ENCODE peak calls at places on chromosomes 6 and 20, in five cellular contexts. I is body of pancreas, E is H1, C is heart left ventricle, Z is tibial nerve. G is an unnamed sample.

GRCh38 chr6:33719326-33719987 is 8.0 kb upstream of the UQCC2 start:
- DNase-seq in I (no peak), E (no peak), C (no peak), Z (no peak), G (peak; percentile 40)

GRCh38 chr20:47784599-47785320 is 521 bp downstream of the SULF2 start:
- DNase-seq in I (no peak), E (no peak), C (peak; percentile 48), Z (peak; percentile 22), G (peak; percentile 21)

GRCh38 chr20:63957690-63958441 is 1.6 kb upstream of the UCKL1 start:
- DNase-seq in I (no peak), E (peak; percentile 73), C (peak; percentile 55), Z (no peak), G (no peak)

GRCh38 chr20:30503992-30504570 is 753.4 kb upstream of the DEFB115 start:
- DNase-seq in I (no peak), E (no peak), C (no peak), Z (no peak), G (no peak)

GRCh38 chr20:52518735-52519134 is 327.2 kb upstream of the ZFP64 start:
- DNase-seq in I (no peak), E (no peak), C (no peak), Z (no peak), G (no peak)

GRCh38 chr6:44161997-44162338 is 3.3 kb downstream of the CAPN11 start:
- DNase-seq in I (no peak), E (no peak), C (no peak), Z (no peak), G (no peak)

GRCh38 chr20:51660741-51661608 is 107.2 kb downstream of the ATP9A start:
- DNase-seq in I (no peak), E (no peak), C (no peak), Z (no peak), G (no peak)

GRCh38 chr20:17556842-17557674 is 12.8 kb upstream of the DSTN start:
- DNase-seq in I (peak; percentile 86), E (no peak), C (peak; percentile 78), Z (peak; percentile 38), G (peak; percentile 95)

GRCh38 chr20:20138301-20139064 is 86.2 kb downstream of the CFAP61 start:
- DNase-seq in I (no peak), E (no peak), C (peak; percentile 48), Z (no peak), G (no peak)

GRCh38 chr6:3825331-3825831 is 23.8 kb upstream of the FAM50B start:
- DNase-seq in I (peak; percentile 25), E (peak; percentile 33), C (peak; percentile 53), Z (peak; percentile 69), G (peak; percentile 69)

GRCh38 chr20:1930165-1930564 is 35.0 kb downstream of the SIRPA start:
- DNase-seq in I (no peak), E (no peak), C (no peak), Z (no peak), G (no peak)

GRCh38 chr6:3768502-3768901 is 17.0 kb upstream of the PXDC1 start:
- DNase-seq in I (no peak), E (no peak), C (no peak), Z (no peak), G (no peak)

GRCh38 chr20:22805970-22806369 is 221.6 kb upstream of the FOXA2 start:
- DNase-seq in I (no peak), E (no peak), C (no peak), Z (no peak), G (no peak)

GRCh38 chr20:14189794-14190402 is 147.5 kb downstream of the FLRT3 start:
- DNase-seq in I (no peak), E (no peak), C (no peak), Z (no peak), G (no peak)

GRCh38 chr6:83868639-83869038 is 9.2 kb downstream of the CYB5R4 start:
- DNase-seq in I (no peak), E (no peak), C (no peak), Z (no peak), G (no peak)

GRCh38 chr20:33793011-33793931 is 17.9 kb upstream of the CHMP4B start:
- DNase-seq in I (no peak), E (no peak), C (peak; percentile 51), Z (no peak), G (peak; percentile 8)

GRCh38 chr6:92977018-92977417 is 442.3 kb downstream of the EPHA7 start:
- DNase-seq in I (no peak), E (no peak), C (no peak), Z (no peak), G (no peak)

GRCh38 chr6:47160702-47161101 is 118.6 kb upstream of the ADGRF1 start:
- DNase-seq in I (no peak), E (no peak), C (no peak), Z (no peak), G (no peak)

GRCh38 chr20:32191422-32191821 is 16.1 kb downstream of the PLAGL2 start:
- DNase-seq in I (no peak), E (no peak), C (no peak), Z (no peak), G (no peak)

GRCh38 chr20:44398303-44398702 is 42.8 kb downstream of the HNF4A start:
- DNase-seq in I (no peak), E (no peak), C (no peak), Z (no peak), G (no peak)

GRCh38 chr6:150169609-150170008 is 26.8 kb downstream of the PPP1R14C start:
- DNase-seq in I (no peak), E (no peak), C (no peak), Z (no peak), G (no peak)

DNA sequence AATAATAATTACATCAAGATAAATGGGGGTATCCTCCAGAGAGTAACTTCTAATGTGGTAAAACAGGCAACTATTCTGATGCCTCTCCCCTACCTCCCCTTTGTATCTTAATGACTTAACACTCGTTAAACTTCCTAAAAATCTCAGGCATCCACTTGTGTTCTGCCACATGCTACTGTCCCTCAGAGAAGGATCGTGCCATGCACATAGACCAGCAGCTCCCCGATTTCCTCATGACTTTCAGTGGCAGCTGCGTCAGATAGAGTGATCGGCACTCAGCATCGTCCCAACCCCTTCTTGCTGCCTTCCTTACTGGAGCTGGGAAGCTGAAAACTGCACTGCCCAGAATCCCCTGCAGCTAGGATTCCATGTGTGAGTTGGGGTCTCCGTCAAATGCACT is 32.1 kb downstream of the RIPOR2 start:
- DNase-seq in I (no peak), E (no peak), C (no peak), Z (no peak), G (no peak)
- TF ChIP-seq POLR2A in I (no peak), E (no peak), C (no peak), Z (no peak), G (no peak)

DNA sequence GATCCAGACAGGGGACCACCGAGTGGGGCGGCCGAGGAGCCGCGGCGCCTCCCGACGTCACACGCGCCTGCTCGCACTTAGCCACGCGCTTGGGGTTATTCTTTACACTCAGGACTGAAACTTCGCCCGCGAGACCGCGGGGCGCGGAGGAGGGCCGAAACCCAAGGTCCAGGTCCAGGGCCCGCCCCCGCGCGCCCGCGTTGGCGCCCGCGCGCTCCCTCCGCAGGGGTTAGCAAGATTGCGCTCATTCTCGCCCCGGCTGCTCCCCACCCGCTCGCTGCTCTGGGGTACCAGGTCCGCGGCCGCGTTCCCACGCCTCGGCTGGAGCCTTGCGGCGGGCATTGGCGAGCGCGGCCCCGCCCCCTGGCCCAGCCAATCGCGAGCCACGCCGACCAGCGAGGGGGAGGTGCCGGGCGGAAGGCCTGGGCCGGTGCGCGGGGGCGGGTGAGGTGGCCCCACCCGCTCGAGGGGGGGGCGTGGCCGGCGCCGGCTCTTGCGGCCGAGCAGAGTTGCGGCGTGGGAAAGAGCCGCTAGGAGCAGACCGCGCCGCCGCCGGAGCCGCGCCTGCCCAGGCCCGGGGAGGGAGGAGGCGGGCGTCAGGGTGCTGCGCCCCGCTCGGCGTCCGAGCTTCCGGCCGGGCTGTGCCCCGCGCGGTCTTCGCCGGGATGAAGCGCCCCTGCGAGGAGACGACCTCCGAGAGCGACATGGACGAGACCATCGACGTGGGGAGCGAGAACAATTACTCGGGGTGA is at the start of gene HEY2:
- DNase-seq in I (peak; percentile 95), E (no peak), C (peak; percentile 96), Z (peak; percentile 79), G (peak; percentile 97)
- H3K27ac ChIP-seq in I (peak within 1 kb of the TSS; percentile 85), E (no peak within 1 kb of the TSS), C (peak within 1 kb of the TSS; percentile 97), Z (peak within 1 kb of the TSS; percentile 80), G (peak within 1 kb of the TSS; percentile 91)

DNA sequence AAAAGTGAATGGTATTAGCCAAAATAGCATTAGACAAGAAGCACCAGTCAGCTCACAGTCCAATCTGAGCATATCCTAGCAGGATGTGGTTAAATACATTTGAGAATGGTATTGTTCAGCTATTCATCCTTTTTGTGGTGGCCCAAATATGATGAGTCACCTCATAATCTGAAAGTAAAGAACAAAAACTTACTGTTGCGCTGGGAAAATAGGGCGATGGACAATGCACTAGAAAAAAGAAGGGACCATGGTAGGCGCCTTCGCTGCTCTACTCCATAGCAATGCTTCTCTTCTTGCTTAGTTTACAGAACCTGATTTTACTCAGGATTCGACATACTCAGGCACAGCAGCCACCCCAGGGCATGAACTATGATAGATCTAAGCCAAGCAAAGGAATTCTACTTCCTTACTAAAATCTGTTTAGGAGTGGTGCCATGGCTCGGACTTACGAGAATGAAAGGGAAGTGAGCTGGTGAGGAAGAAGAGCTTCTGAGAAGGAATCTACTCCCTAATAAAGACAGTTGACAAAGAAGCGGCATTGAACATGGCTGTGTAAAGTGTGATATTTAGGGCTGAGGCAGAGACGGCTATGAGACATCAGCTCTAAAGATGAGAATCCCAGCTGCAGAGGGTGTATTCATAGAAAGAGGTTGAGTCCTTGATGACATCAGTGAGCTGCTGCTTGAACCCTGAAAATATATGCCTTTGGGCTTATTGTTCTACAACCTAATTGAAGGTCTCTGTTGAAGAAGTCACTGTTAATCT is 16.6 kb upstream of the FBXO9 start:
- DNase-seq in I (no peak), E (no peak), C (no peak), Z (no peak), G (no peak)
- H3K4me3 ChIP-seq in I (no peak overlapping the region), E (no peak overlapping the region), C (no peak overlapping the region), Z (no peak overlapping the region), G (no peak overlapping the region)

GRCh38 chr6:28491984-28492317 is 23.6 kb downstream of the GPX6 start:
- DNase-seq in I (no peak), E (no peak), C (no peak), Z (no peak), G (no peak)

GRCh38 chr6:28488916-28489365 is 26.7 kb downstream of the GPX6 start:
- DNase-seq in I (no peak), E (peak; percentile 33), C (no peak), Z (peak; percentile 7), G (no peak)

GRCh38 chr6:28486988-28487742 is 28.4 kb downstream of the GPX6 start:
- DNase-seq in I (no peak), E (no peak), C (no peak), Z (no peak), G (no peak)

GRCh38 chr6:28490191-28490890 is 25.3 kb downstream of the GPX6 start:
- DNase-seq in I (no peak), E (no peak), C (no peak), Z (no peak), G (no peak)

DNA sequence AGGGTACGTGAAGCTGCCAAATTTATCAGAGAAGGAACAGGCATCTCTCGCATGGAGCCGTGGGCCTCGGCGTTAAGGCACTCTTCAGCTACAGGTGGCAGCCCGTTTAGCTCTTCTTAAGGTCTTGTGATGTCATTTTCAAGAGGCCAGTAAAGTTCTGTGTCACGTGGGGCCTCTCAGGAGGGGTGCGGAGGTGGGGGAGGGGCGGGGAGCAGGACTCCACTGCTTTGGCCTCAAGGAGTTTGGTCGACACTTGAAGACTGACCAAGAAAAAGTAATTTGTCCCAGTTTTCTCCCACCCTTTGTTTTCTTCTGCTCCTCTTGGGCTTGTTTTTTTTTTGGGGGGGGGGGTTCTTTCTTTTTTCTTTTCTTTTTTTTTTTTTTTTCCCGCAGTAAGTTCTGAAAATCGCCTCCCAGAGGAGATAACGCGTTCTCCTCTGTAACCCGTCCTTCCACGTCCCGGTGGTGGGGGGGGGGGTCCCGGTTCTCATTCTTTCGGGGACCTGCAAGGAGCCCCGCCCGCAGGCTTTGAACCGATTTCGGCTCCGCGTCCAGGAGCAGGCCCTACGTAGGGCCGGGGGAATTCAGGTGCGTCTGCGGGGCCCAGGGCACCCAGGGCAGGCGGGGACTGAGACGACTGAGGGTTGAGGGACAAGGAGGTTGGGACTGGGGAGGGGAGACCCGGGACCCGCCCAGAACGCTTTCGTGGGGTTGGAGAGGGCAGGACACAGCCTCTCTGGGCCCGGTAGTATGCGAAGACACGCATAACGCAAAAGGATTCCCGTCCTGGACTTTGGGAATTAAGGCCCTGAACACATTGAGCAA is 26.0 kb downstream of the GPX6 start:
- DNase-seq in I (peak; percentile 9), E (peak; percentile 77), C (no peak), Z (peak; percentile 18), G (peak; percentile 66)
- TF ChIP-seq POLR2A in I (no peak), E (peak; percentile 52), C (no peak), Z (no peak), G (peak; percentile 43)